ENCODE peak calls at places on chromosome 19, in seven cellular contexts. D is activated naive CD4-positive, alpha-beta T cell treated with anti-CD3 and anti-CD28 coated beads, Interleukin-2, amount 10 ng/mL, durations not matched to agents 7 days and 5 days; G is neural crest cell; L is NCI-H1105; W is fibroblast of lung; F is tibial artery; J is left kidney. Q is an unnamed sample.

GRCh38 chr19:55487884-55488687 is at the start of gene SSC5D:
- DNase-seq in W (peak; percentile 71), J (peak; percentile 58), F (no peak), G (no peak), L (no peak), D (no peak), Q (peak; percentile 50)

GRCh38 chr19:38430931-38431330 is 2.6 kb upstream of the RYR1 start:
- DNase-seq in W (no peak), F (no peak), L (no peak), J (no peak), G (no peak), D (no peak), Q (no peak)

GRCh38 chr19:5828661-5829566 is 10.6 kb downstream of the FUT6 start:
- DNase-seq in F (no peak), L (peak; percentile 63), J (peak; percentile 97), W (peak; percentile 5), D (peak; percentile 55), G (no peak), Q (no peak)

GRCh38 chr19:35995655-35995993 is 636 bp downstream of the SDHAF1 start:
- DNase-seq in F (peak; percentile 81), J (peak; percentile 60), W (peak; percentile 11), L (no peak), D (peak; percentile 60), G (no peak), Q (peak; percentile 83)

GRCh38 chr19:913080-913748 is at the start of gene R3HDM4:
- DNase-seq in G (peak; percentile 61), F (peak; percentile 88), D (peak; percentile 90), L (peak; percentile 26), W (peak; percentile 44), J (peak; percentile 84), Q (peak; percentile 87)

GRCh38 chr19:39265321-39265916 is 2.8 kb upstream of the IFNL2 start:
- DNase-seq in W (no peak), G (no peak), L (no peak), J (peak; percentile 47), F (no peak), D (no peak), Q (no peak)

GRCh38 chr19:15869109-15869555 is 28.7 kb downstream of the CYP4F2 start:
- DNase-seq in G (no peak), L (no peak), D (peak; percentile 54), W (peak; percentile 4), F (no peak), J (peak; percentile 56), Q (peak; percentile 44)

GRCh38 chr19:4044927-4045557 is 21.7 kb downstream of the ZBTB7A start:
- DNase-seq in G (no peak), L (no peak), J (no peak), D (no peak), F (no peak), W (no peak), Q (no peak)

GRCh38 chr19:46745521-46746280 is at the start of gene FKRP:
- DNase-seq in L (no peak), D (peak; percentile 59), G (peak; percentile 17), W (no peak), J (peak; percentile 66), F (no peak), Q (peak; percentile 61)

GRCh38 chr19:48608798-48609263 is 2.3 kb downstream of the SPACA4 start:
- DNase-seq in F (peak; percentile 64), J (peak; percentile 63), G (no peak), W (no peak), D (peak; percentile 75), L (no peak), Q (peak; percentile 86)

GRCh38 chr19:29806098-29806866 is 5.5 kb upstream of the CCNE1 start:
- DNase-seq in L (no peak), G (no peak), D (no peak), F (peak; percentile 35), J (peak; percentile 59), W (peak; percentile 44), Q (peak; percentile 66)

GRCh38 chr19:49347835-49348234 is 12.6 kb downstream of the CD37 start:
- DNase-seq in W (peak; percentile 76), J (peak; percentile 79), F (no peak), L (no peak), D (no peak), G (no peak), Q (peak; percentile 94)

GRCh38 chr19:45499196-45500180 is 1.2 kb downstream of the PPM1N start:
- DNase-seq in L (no peak), G (peak; percentile 23), D (peak; percentile 77), W (no peak), J (peak; percentile 66), F (no peak), Q (peak; percentile 91)

GRCh38 chr19:39935262-39935661 is 828 bp upstream of the FCGBP start:
- DNase-seq in F (no peak), W (no peak), G (no peak), D (no peak), J (no peak), L (no peak), Q (no peak)

GRCh38 chr19:11814707-11815050 is 606 bp downstream of the ZNF440 start:
- DNase-seq in F (no peak), W (peak; percentile 52), D (no peak), G (no peak), L (no peak), J (peak; percentile 69), Q (peak; percentile 54)

GRCh38 chr19:7738023-7738422 is 6.1 kb upstream of the CLEC4G start:
- DNase-seq in F (no peak), J (no peak), W (no peak), G (no peak), D (no peak), L (no peak), Q (no peak)

GRCh38 chr19:53664760-53665159 is 33.0 kb downstream of the DPRX start:
- DNase-seq in F (no peak), W (no peak), L (no peak), G (no peak), D (no peak), J (no peak), Q (no peak)

GRCh38 chr19:54331626-54332025 is 7.3 kb downstream of the LILRA4 start:
- DNase-seq in F (no peak), G (no peak), J (no peak), D (no peak), W (no peak), L (no peak), Q (no peak)

GRCh38 chr19:48512504-48513288 is 1.1 kb upstream of the LMTK3 start:
- DNase-seq in L (no peak), J (no peak), W (no peak), G (no peak), F (no peak), D (no peak), Q (no peak)

GRCh38 chr19:1611353-1611752 is 6.1 kb upstream of the UQCR11 start:
- DNase-seq in G (no peak), D (no peak), W (no peak), F (no peak), L (no peak), J (no peak), Q (no peak)

GRCh38 chr19:41936416-41936850 is 8.2 kb upstream of the ERFL start:
- DNase-seq in G (no peak), J (no peak), D (no peak), W (no peak), L (no peak), F (no peak), Q (no peak)

GRCh38 chr19:31054430-31054829 is 294.8 kb downstream of the TSHZ3 start:
- DNase-seq in D (peak; percentile 47), G (no peak), J (peak; percentile 70), L (no peak), W (peak; percentile 76), F (no peak), Q (peak; percentile 85)

GRCh38 chr19:36573948-36574726 is 1.0 kb upstream of the ZNF529 start:
- DNase-seq in F (no peak), W (peak; percentile 28), G (no peak), D (no peak), L (peak; percentile 1), J (peak; percentile 56), Q (no peak)

GRCh38 chr19:31139871-31140505 is 209.2 kb downstream of the TSHZ3 start:
- DNase-seq in W (peak; percentile 67), J (peak; percentile 67), L (no peak), D (no peak), F (no peak), G (no peak), Q (no peak)

GRCh38 chr19:14418743-14419037 is 451 bp downstream of the DDX39A start:
- DNase-seq in J (no peak), G (no peak), L (no peak), W (no peak), D (no peak), F (no peak), Q (no peak)

GRCh38 chr19:722553-723101 is 13.9 kb downstream of the PALM start:
- DNase-seq in J (peak; percentile 82), G (no peak), W (no peak), L (no peak), F (no peak), D (no peak), Q (peak; percentile 48)

GRCh38 chr19:16206046-16206605 is 8.4 kb downstream of the AP1M1 start:
- DNase-seq in L (no peak), D (no peak), W (no peak), F (no peak), J (no peak), G (no peak), Q (no peak)

GRCh38 chr19:5003781-5004180 is 34.9 kb downstream of the KDM4B start:
- DNase-seq in W (no peak), G (no peak), J (peak; percentile 49), F (no peak), L (no peak), D (no peak), Q (no peak)

GRCh38 chr19:15815306-15815705 is at the start of gene OR10H1:
- DNase-seq in L (no peak), G (no peak), F (no peak), D (no peak), W (no peak), J (no peak), Q (no peak)

GRCh38 chr19:571127-571974 is 1.0 kb upstream of the BSG start:
- DNase-seq in D (peak; percentile 75), J (peak; percentile 87), W (peak; percentile 40), G (peak; percentile 52), L (peak; percentile 47), F (no peak), Q (peak; percentile 84)

GRCh38 chr19:39996218-39996810 is 546 bp upstream of the ZNF546 start:
- DNase-seq in W (peak; percentile 64), F (no peak), D (peak; percentile 56), L (peak; percentile 9), J (peak; percentile 60), G (peak; percentile 12), Q (peak; percentile 76)

GRCh38 chr19:47176071-47176626 is 45.5 kb downstream of the SAE1 start:
- DNase-seq in D (no peak), F (no peak), G (no peak), W (peak; percentile 78), L (no peak), J (no peak), Q (no peak)

GRCh38 chr19:418761-419632 is 10.1 kb upstream of the C2CD4C start:
- DNase-seq in G (no peak), L (no peak), J (no peak), F (no peak), W (no peak), D (no peak), Q (no peak)

GRCh38 chr19:7360393-7360984 is 11.8 kb downstream of the ARHGEF18 start:
- DNase-seq in G (no peak), D (no peak), W (peak; percentile 14), J (peak; percentile 39), F (no peak), L (no peak), Q (no peak)

Q was measured in Karpas-422.